ENCODE peak calls at places on chromosomes 4 and X, in nine cellular contexts. E is psoas muscle, L is body of pancreas, A is AG09309, F is fibroblast of mammary gland, G is foreskin fibroblast, T is choroid plexus epithelial cell, O is fibroblast of the aortic adventitia, M is OCI-LY7. R is an unnamed sample.

GRCh38 chr4:145887241-145887964 is 51.2 kb downstream of the ZNF827 start:
- DNase-seq in E (no peak), L (no peak), A (peak; percentile 62), F (peak; percentile 83), G (peak; percentile 81), T (peak; percentile 81), O (peak; percentile 89), M (peak; percentile 26), R (peak; percentile 31)

GRCh38 chr4:82744284-82744963 is 54.2 kb downstream of the SCD5 start:
- DNase-seq in E (no peak), L (peak; percentile 87), A (no peak), F (no peak), G (no peak), T (peak; percentile 15), O (no peak), M (no peak), R (peak; percentile 99)

GRCh38 chr4:145935253-145936141 is 3.1 kb downstream of the ZNF827 start:
- DNase-seq in E (peak; percentile 60), L (no peak), A (no peak), F (peak; percentile 42), G (peak; percentile 47), T (no peak), O (peak; percentile 27), M (peak; percentile 79), R (no peak)

GRCh38 chr4:27242217-27242616 is 381.6 kb downstream of the STIM2 start:
- DNase-seq in E (no peak), L (no peak), A (no peak), F (no peak), G (no peak), T (no peak), O (no peak), M (no peak), R (no peak)

GRCh38 chr4:14241574-14241973 is 614.0 kb upstream of the BOD1L1 start:
- DNase-seq in E (no peak), L (no peak), A (no peak), F (no peak), G (peak; percentile 24), T (no peak), O (no peak), M (no peak), R (peak; percentile 20)

GRCh38 chr4:93373893-93374860 is 454.4 kb upstream of the ATOH1 start:
- DNase-seq in E (no peak), L (no peak), A (no peak), F (no peak), G (peak; percentile 4), T (peak; percentile 64), O (no peak), M (no peak), R (no peak)

GRCh38 chrX:119147486-119147885 is 19.9 kb upstream of the KIAA1210 start:
- DNase-seq in E (no peak), L (no peak), A (no peak), F (no peak), G (no peak), T (no peak), O (no peak), M (no peak), R (no peak)

GRCh38 chr4:6217716-6218381 is 17.5 kb upstream of the JAKMIP1 start:
- DNase-seq in E (no peak), L (no peak), A (no peak), F (no peak), G (no peak), T (no peak), O (no peak), M (no peak), R (no peak)

GRCh38 chrX:131289527-131289926 is 421 bp upstream of the IGSF1 start:
- DNase-seq in E (no peak), L (no peak), A (no peak), F (no peak), G (no peak), T (no peak), O (no peak), M (no peak), R (no peak)
- H3K4me3 ChIP-seq in E (peak overlapping the region; percentile 42), L (no peak overlapping the region), A (no peak overlapping the region), F (no peak overlapping the region), G (no peak overlapping the region), T (no peak overlapping the region), O (no peak overlapping the region), M (no peak overlapping the region), R (no peak overlapping the region)

DNA sequence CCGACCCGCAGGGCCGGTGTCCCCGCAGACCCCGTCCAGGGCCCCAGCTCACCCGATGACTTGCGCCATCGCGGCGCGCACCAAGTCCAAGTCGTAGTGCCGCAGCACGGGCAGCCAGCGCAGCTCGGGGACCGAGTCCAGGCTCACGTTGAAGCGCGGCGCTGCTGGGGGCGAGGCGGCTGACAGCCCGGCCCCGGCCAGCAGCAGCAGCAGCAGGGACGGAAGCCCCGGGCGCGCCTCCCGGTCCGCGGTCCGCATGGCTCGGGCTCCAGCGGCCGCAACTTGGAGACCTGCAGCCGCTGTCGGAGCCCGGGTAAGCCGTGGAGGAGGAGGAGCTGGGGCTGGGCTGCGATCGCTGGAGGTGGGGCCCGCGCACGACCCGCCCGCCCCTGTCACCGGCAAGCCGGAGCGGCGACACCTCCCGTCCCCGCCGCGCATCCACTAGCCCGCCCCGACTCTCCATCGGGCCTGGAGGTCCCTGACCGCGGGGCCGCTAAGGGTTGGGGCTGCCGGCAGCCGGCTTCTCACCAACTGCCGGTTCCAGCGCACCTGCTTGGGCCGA is at the start of gene NAAA:
- DNase-seq in E (peak; percentile 92), L (peak; percentile 87), A (no peak), F (peak; percentile 31), G (peak; percentile 79), T (peak; percentile 68), O (peak; percentile 43), M (peak; percentile 81), R (peak; percentile 68)
- TF ChIP-seq CTCF in E (peak; percentile 55), L (peak; percentile 43), A (peak; percentile 29), F (no peak), G (no peak), T (peak; percentile 10), O (no peak), M (peak; percentile 52), R (no peak)

DNA sequence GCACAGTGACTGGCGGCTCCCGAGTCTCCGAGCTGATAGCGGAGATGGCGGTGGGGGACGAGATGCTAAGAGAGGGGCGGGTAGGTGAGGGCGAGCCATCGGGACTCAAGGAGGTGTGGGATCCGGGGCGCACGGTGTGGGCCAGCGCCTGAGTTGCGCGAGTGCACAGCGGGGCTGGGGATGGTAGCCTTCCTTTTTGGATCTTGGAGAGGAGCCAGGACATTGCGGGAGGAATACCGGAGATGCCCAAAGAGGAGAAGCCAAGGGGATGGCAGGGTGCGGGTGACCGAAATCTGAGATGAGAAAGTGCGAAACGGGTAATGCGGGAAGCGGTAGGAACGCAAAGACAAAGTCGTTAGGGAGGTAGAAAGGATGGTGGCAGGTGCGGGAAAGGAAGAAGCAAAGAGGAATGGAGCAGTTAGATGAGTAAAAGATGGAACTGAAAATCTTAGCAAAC is 438 bp upstream of the FAM184B start:
- DNase-seq in E (no peak), L (no peak), A (no peak), F (no peak), G (peak; percentile 24), T (no peak), O (no peak), M (no peak), R (no peak)
- H3K4me3 ChIP-seq in E (peak overlapping the region; percentile 69), L (no peak overlapping the region), A (peak overlapping the region; percentile 42), F (no peak overlapping the region), G (peak overlapping the region; percentile 49), T (peak overlapping the region; percentile 47), O (peak overlapping the region; percentile 60), M (no peak overlapping the region), R (peak overlapping the region; percentile 46)

DNA sequence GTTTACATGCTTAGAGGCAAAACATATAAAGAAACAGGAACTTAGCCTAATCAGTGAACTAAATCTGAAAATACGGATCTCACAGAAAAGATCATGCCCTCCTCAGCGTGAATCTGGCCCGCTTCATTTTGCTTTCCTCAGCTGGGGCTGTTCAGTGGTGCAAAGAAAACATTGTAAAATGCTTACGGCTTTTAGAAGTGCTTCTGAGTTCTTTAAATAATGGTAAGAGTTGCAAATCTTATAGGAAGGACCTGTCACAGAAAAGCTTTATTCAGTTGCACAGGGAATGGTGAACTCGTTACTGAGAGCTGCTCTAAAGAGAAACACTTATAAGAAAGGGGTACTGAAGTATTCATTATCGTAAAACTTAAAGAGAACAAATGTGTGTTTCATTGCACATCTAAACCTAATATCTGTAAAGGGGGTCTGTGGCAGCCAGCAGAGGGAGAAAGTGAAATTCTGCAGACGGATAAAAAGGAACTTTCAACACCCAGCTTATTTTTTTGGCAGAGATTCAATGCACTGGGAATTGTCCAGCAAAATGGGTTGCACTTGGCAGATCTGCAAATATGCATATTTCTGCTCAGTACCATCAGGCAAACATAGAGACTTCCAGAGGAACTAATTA is 139.2 kb upstream of the ANK2 start:
- DNase-seq in E (no peak), L (no peak), A (peak; percentile 44), F (peak; percentile 73), G (peak; percentile 80), T (peak; percentile 71), O (peak; percentile 89), M (no peak), R (no peak)
- TF ChIP-seq CTCF in E (peak; percentile 4), L (no peak), A (no peak), F (peak; percentile 28), G (peak; percentile 11), T (peak; percentile 41), O (peak; percentile 47), M (no peak), R (no peak)

DNA sequence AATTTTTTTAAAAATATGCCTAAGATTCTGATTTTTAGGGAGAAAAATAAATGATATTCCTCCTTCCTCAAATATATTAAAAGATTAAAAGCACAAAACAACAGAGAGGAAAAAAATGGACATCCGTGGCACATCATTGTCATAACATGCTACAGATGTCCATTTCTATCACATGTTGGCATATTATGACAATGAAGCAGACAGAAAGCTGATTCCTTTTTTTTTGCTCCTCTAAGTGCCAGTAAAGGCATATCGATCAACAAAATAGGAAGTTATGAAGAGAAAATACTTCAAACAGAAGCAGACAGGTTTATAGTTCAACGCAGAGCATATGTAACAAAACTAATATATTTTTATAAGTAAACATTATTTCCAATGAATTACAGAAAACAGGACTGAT is 11.2 kb downstream of the KLHL8 start:
- DNase-seq in E (no peak), L (no peak), A (no peak), F (no peak), G (no peak), T (no peak), O (no peak), M (no peak), R (no peak)
- H3K4me3 ChIP-seq in E (peak overlapping the region; percentile 23), L (no peak overlapping the region), A (no peak overlapping the region), F (no peak overlapping the region), G (no peak overlapping the region), T (no peak overlapping the region), O (no peak overlapping the region), M (no peak overlapping the region), R (no peak overlapping the region)

GRCh38 chr4:17934286-17934685 is 87.3 kb downstream of the LCORL start:
- DNase-seq in E (no peak), L (no peak), A (no peak), F (peak; percentile 27), G (peak; percentile 17), T (peak; percentile 34), O (peak; percentile 36), M (no peak), R (no peak)
- TF ChIP-seq CTCF in E (no peak), L (no peak), A (peak; percentile 19), F (peak; percentile 18), G (no peak), T (peak; percentile 44), O (peak; percentile 31), M (peak; percentile 50), R (no peak)